ENCODE peak calls at places on chromosomes 7 and 10, in six cellular contexts. W is neuronal stem cell, C is IMR-90, Z is H1, B is trophoblast cell, H is mesenchymal stem cell. J is an unnamed sample.

GRCh38 chr10:5538446-5538845 is 13.7 kb downstream of the CALML3 start:
- DNase-seq in W (no peak), B (peak; percentile 69), H (peak; percentile 54), C (peak; percentile 56), Z (no peak), J (no peak)

GRCh38 chr10:79179404-79180309 is 110.9 kb downstream of the ZMIZ1 start:
- DNase-seq in C (no peak), B (no peak), W (peak; percentile 80), H (peak; percentile 49), Z (no peak), J (peak; percentile 58)

GRCh38 chr10:46523881-46524470 is 32.5 kb downstream of the GPRIN2 start:
- DNase-seq in Z (no peak), H (peak; percentile 82), W (no peak), B (peak; percentile 39), C (peak; percentile 94), J (no peak)

GRCh38 chr7:27197137-27198042 is 2.5 kb downstream of the HOXA13 start:
- DNase-seq in B (no peak), C (no peak), Z (no peak), H (no peak), W (no peak), J (no peak)

GRCh38 chr7:151408498-151408838 is 1.4 kb downstream of the WDR86 start:
- DNase-seq in W (no peak), Z (no peak), C (no peak), H (no peak), B (no peak), J (no peak)

GRCh38 chr7:143385891-143386781 is 5.0 kb downstream of the ZYX start:
- DNase-seq in B (peak; percentile 33), Z (no peak), C (no peak), H (no peak), W (no peak), J (no peak)

GRCh38 chr10:5591336-5591824 is 66.6 kb downstream of the CALML3 start:
- DNase-seq in B (peak; percentile 97), C (no peak), Z (no peak), W (no peak), H (no peak), J (no peak)

GRCh38 chr7:91569702-91570457 is 305.6 kb downstream of the FZD1 start:
- DNase-seq in H (no peak), B (no peak), W (no peak), C (no peak), Z (no peak), J (no peak)

GRCh38 chr7:26863504-26864308 is 684 bp downstream of the SKAP2 start:
- DNase-seq in C (peak; percentile 52), B (peak; percentile 5), Z (no peak), W (no peak), H (peak; percentile 52), J (no peak)

GRCh38 chr10:30111340-30111980 is 52.1 kb upstream of the JCAD start:
- DNase-seq in H (no peak), C (peak; percentile 89), W (no peak), B (no peak), Z (no peak), J (no peak)

GRCh38 chr10:2990764-2991163 is 76.6 kb upstream of the PFKP start:
- DNase-seq in W (no peak), H (no peak), B (no peak), Z (no peak), C (no peak), J (no peak)

GRCh38 chr10:52232561-52233350 is 81.3 kb upstream of the DKK1 start:
- DNase-seq in C (no peak), W (no peak), B (no peak), Z (no peak), H (peak; percentile 18), J (no peak)

GRCh38 chr7:152621426-152621825 is 54.5 kb downstream of the XRCC2 start:
- DNase-seq in C (no peak), H (no peak), Z (no peak), W (no peak), B (no peak), J (no peak)

GRCh38 chr7:44693641-44694313 is 54.9 kb upstream of the ZMIZ2 start:
- DNase-seq in B (peak; percentile 91), W (no peak), H (peak; percentile 41), C (peak; percentile 85), Z (no peak), J (no peak)

GRCh38 chr10:110993024-110993693 is 73.8 kb downstream of the SHOC2 start:
- DNase-seq in H (peak; percentile 80), W (no peak), C (peak; percentile 91), B (no peak), Z (no peak), J (no peak)

GRCh38 chr10:12419279-12419847 is 70.0 kb downstream of the CAMK1D start:
- DNase-seq in H (peak; percentile 99), Z (no peak), C (peak; percentile 99), W (no peak), B (peak; percentile 16), J (no peak)

GRCh38 chr7:73899731-73900142 is 38.8 kb downstream of the TMEM270 start:
- DNase-seq in C (peak; percentile 77), H (no peak), W (no peak), Z (no peak), B (peak; percentile 85), J (no peak)

GRCh38 chr10:58781873-58782488 is 269.3 kb downstream of the BICC1 start:
- DNase-seq in Z (no peak), B (peak; percentile 87), W (peak; percentile 51), C (peak; percentile 49), H (peak; percentile 57), J (no peak)

GRCh38 chr10:122263971-122264370 is 7.1 kb upstream of the BTBD16 start:
- DNase-seq in Z (no peak), H (peak; percentile 68), B (peak; percentile 93), W (no peak), C (peak; percentile 88), J (no peak)

GRCh38 chr10:122264442-122264841 is 6.7 kb upstream of the BTBD16 start:
- DNase-seq in H (no peak), W (no peak), Z (no peak), C (peak; percentile 50), B (peak; percentile 35), J (no peak)

GRCh38 chr10:122267849-122268737 is 3.0 kb upstream of the BTBD16 start:
- DNase-seq in C (peak; percentile 25), Z (no peak), H (peak; percentile 42), B (peak; percentile 71), W (peak; percentile 36), J (peak; percentile 74)

GRCh38 chr10:122265896-122266295 is 5.2 kb upstream of the BTBD16 start:
- DNase-seq in B (no peak), W (no peak), C (no peak), H (no peak), Z (no peak), J (no peak)

DNA sequence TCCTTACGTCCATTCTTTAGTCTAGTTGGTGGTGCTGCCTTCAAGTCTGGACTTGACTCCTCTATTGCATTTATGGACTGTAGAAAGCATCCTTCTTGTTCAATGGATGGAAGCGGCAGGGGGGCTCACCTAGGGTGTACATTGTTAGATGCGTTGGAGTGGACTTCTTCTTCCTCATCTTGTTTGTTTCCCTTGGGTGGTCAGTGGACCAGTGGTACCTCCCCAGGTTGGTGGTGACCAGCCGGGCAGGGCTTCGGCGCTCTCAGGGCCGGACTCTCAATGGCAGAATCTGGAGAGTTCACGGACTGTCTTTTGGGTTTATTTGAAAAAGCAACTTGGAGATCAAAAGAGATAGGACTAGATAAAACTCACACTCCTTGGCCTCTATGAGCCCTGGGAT is 6.2 kb upstream of the BTBD16 start:
- DNase-seq in W (no peak), C (no peak), B (no peak), H (no peak), Z (no peak), J (no peak)
- H3K9ac ChIP-seq in W (no peak overlapping the region), C (no peak overlapping the region), B (no peak overlapping the region), H (no peak overlapping the region), Z (no peak overlapping the region), J (no peak overlapping the region)

GRCh38 chr10:102624094-102624493 is 20.2 kb upstream of the TRIM8 start:
- DNase-seq in Z (no peak), C (no peak), W (no peak), H (no peak), B (no peak), J (no peak)
- H4K91ac ChIP-seq in Z (no peak overlapping the region), C (no peak overlapping the region), W (no peak overlapping the region), H (no peak overlapping the region), B (no peak overlapping the region), J (no peak overlapping the region)

GRCh38 chr10:14527134-14527780 is 196.5 kb upstream of the FRMD4A start:
- DNase-seq in Z (no peak), W (no peak), C (no peak), H (no peak), B (peak; percentile 67), J (no peak)

GRCh38 chr10:14528450-14528849 is 197.7 kb upstream of the FRMD4A start:
- DNase-seq in Z (no peak), C (no peak), B (no peak), H (no peak), W (no peak), J (no peak)

GRCh38 chr10:14530465-14530864 is 199.7 kb upstream of the FRMD4A start:
- DNase-seq in B (peak; percentile 91), Z (no peak), W (no peak), C (peak; percentile 49), H (no peak), J (no peak)

GRCh38 chr10:14526326-14526725 is 195.6 kb upstream of the FRMD4A start:
- DNase-seq in B (peak; percentile 94), Z (no peak), C (no peak), H (no peak), W (no peak), J (no peak)

DNA sequence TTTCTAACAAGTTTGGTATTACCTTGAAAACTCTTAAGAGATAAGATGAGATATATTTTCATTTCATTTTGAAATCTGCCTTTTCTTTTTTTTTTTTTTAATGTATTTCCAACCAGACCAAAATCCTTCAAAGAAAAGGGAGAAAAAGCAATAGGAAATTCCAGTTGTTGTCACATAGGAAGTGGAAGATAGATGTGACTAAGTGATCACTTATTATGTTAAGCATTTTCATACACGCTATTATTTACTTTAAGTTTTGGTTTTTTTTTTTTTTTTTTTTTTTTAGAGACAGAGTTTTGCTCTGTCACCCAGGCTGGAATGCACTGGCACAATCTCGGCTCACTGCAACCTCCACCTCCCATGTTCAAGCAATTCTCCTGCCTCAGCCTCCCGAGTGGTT is 197.2 kb upstream of the FRMD4A start:
- DNase-seq in W (no peak), Z (no peak), B (peak; percentile 12), H (no peak), C (no peak), J (no peak)
- H3K4me1 ChIP-seq in W (no peaks in the 10 kb centered on the region), Z (no peaks in the 10 kb centered on the region), B (peaks cover 5% of the 10 kb centered on the region), H (peaks cover 12% of the 10 kb centered on the region), C (peaks cover 23% of the 10 kb centered on the region), J (no peaks in the 10 kb centered on the region)

DNA sequence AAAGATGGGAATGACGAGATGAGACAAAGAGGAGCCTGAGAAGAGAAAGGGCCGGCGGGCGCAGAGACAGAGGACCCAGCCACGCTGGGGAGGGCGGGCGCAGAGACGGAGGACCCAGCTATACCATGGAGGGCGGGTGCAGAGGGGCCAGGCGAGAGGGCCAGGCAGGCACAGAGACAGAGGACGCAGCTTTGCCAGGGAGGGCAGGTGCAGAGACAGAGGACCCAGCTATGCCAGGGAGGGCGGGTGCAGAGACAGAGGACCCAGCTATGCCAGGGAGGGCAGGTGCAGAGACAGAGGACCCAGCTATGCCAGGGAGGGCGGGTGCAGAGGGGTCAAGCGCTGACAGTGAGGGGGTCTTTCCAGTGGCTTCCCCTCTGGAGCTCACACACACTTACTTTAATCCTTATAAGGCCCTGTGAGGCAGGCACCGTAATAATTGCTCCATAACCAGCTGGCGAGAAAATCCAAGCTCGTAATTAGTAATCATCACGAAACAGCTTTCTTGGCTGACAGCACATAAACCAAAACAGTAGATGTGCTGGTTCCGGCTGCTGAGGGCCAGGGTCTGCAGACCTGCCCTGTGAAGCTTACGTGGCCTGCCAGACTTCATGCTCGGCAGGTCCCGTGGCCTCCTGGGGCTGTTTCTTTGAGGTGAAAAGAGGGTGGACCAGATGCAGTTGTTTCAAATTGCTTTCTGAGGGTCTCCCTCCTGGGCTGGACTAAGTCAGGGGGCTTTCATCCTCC is 137.2 kb downstream of the VIPR2 start:
- DNase-seq in W (no peak), B (no peak), H (no peak), C (no peak), Z (no peak), J (no peak)
- H3K9ac ChIP-seq in W (no peak overlapping the region), B (no peak overlapping the region), H (no peak overlapping the region), C (no peak overlapping the region), Z (no peak overlapping the region), J (no peak overlapping the region)

J was measured in H9.